ENCODE peak calls at places on chromosomes 16 and 17, in four cellular contexts. E is GM12865, C is NCI-H1048, A is OCI-LY7. H is an unnamed sample.

GRCh38 chr16:2085669-2086068 is 37.9 kb downstream of the TSC2 start:
- DNase-seq in C (no peak), E (no peak), A (no peak), H (no peak)

GRCh38 chr17:68197091-68197996 is 50.5 kb upstream of the AMZ2 start:
- DNase-seq in E (no peak), A (no peak), C (no peak), H (no peak)

GRCh38 chr17:65627892-65628622 is 66.6 kb upstream of the AXIN2 start:
- DNase-seq in C (no peak), A (no peak), E (no peak), H (no peak)

GRCh38 chr17:6477831-6478383 is 33.7 kb downstream of the PIMREG start:
- DNase-seq in E (no peak), A (no peak), C (no peak), H (no peak)

GRCh38 chr17:888998-889401 is 90.6 kb downstream of the NXN start:
- DNase-seq in A (peak; percentile 89), E (peak; percentile 50), C (no peak), H (peak; percentile 85)

GRCh38 chr16:31072540-31073072 is 1.4 kb downstream of the ZNF668 start:
- DNase-seq in A (peak; percentile 61), C (no peak), E (peak; percentile 56), H (peak; percentile 49)

GRCh38 chr17:27396941-27397340 is 59.3 kb upstream of the KSR1 start:
- DNase-seq in E (no peak), C (no peak), A (no peak), H (no peak)

GRCh38 chr16:56789360-56789759 is 59.4 kb downstream of the NUP93 start:
- DNase-seq in C (no peak), A (peak; percentile 57), E (peak; percentile 41), H (peak; percentile 47)

GRCh38 chr17:66549312-66549705 is 246.9 kb downstream of the PRKCA start:
- DNase-seq in C (no peak), E (no peak), A (no peak), H (no peak)

GRCh38 chr17:15469260-15469659 is 1.8 kb upstream of the CDRT4 start:
- DNase-seq in E (no peak), C (no peak), A (no peak), H (no peak)

GRCh38 chr16:71484006-71484893 is 4.9 kb downstream of the ZNF19 start:
- DNase-seq in E (peak; percentile 92), C (no peak), A (peak; percentile 90), H (peak; percentile 86)

GRCh38 chr16:47970291-47970931 is 185.4 kb downstream of the ABCC12 start:
- DNase-seq in C (no peak), A (peak; percentile 12), E (peak; percentile 10), H (peak; percentile 45)

GRCh38 chr17:27559506-27559931 is 71.5 kb upstream of the LGALS9 start:
- DNase-seq in E (no peak), C (no peak), A (no peak), H (no peak)

GRCh38 chr16:75252946-75253911 is 1.8 kb upstream of the BCAR1 start:
- DNase-seq in A (no peak), C (no peak), E (no peak), H (no peak)

GRCh38 chr16:82580293-82580900 is 46.4 kb upstream of the CDH13 start:
- DNase-seq in C (peak; percentile 4), E (peak; percentile 6), A (peak; percentile 7), H (peak; percentile 7)

GRCh38 chr17:78046923-78047322 is 81.6 kb downstream of the TMC6 start:
- DNase-seq in A (no peak), C (no peak), E (no peak), H (no peak)

GRCh38 chr17:70810609-70811008 is 641.3 kb downstream of the KCNJ2 start:
- DNase-seq in C (no peak), E (no peak), A (no peak), H (no peak)

GRCh38 chr16:46607529-46607928 is 13.7 kb downstream of the SHCBP1 start:
- DNase-seq in E (peak; percentile 55), C (no peak), A (peak; percentile 48), H (peak; percentile 43)

GRCh38 chr17:38606646-38607611 is 1.2 kb upstream of the SRCIN1 start:
- DNase-seq in A (no peak), C (no peak), E (no peak), H (no peak)

GRCh38 chr17:2173005-2173404 is 118.1 kb downstream of the HIC1 start:
- DNase-seq in C (no peak), A (no peak), E (no peak), H (no peak)

GRCh38 chr16:21646721-21647561 is 5.5 kb downstream of the IGSF6 start:
- DNase-seq in E (peak; percentile 98), C (no peak), A (peak; percentile 91), H (peak; percentile 36)

GRCh38 chr17:352421-353212 is at the start of gene RPH3AL:
- DNase-seq in C (no peak), A (no peak), E (no peak), H (no peak)

GRCh38 chr17:80478487-80479245 is 2.3 kb upstream of the NPTX1 start:
- DNase-seq in C (no peak), E (no peak), A (no peak), H (no peak)

GRCh38 chr16:17273142-17273561 is 197.6 kb downstream of the XYLT1 start:
- DNase-seq in E (peak; percentile 24), C (no peak), A (no peak), H (no peak)

GRCh38 chr17:50141026-50141749 is 9.3 kb downstream of the PPP1R9B start:
- DNase-seq in A (no peak), E (no peak), C (no peak), H (no peak)

GRCh38 chr17:1376061-1376460 is 24.0 kb downstream of the YWHAE start:
- DNase-seq in A (no peak), E (peak; percentile 68), C (no peak), H (no peak)